ENCODE peak calls at places on chromosomes 1 and 21, in four cellular contexts. One of them, this sample, is unnamed.

GRCh38 chr1:37793773-37794371 is at the start of gene MANEAL:
- DNase-seq in GM12892: peak; percentile 76
- DNase-seq in K562: peak; percentile 86
- DNase-seq in SK-N-SH: peak; percentile 91
- DNase-seq in this sample: peak; percentile 72

GRCh38 chr1:154607084-154607747 is 770 bp downstream of the ADAR start:
- DNase-seq in SK-N-SH: peak; percentile 34
- DNase-seq in GM12892: no peak
- DNase-seq in K562: no peak
- DNase-seq in this sample: no peak

GRCh38 chr1:87017994-87018672 is 103.7 kb downstream of the HS2ST1 start:
- DNase-seq in GM12892: no peak
- DNase-seq in SK-N-SH: no peak
- DNase-seq in K562: no peak
- DNase-seq in this sample: no peak

GRCh38 chr1:24169286-24169685 is 17.8 kb downstream of the IFNLR1 start:
- DNase-seq in GM12892: no peak
- DNase-seq in K562: no peak
- DNase-seq in SK-N-SH: no peak
- DNase-seq in this sample: no peak

GRCh38 chr1:85275701-85276289 is 637 bp downstream of the BCL10 start:
- DNase-seq in K562: no peak
- DNase-seq in GM12892: no peak
- DNase-seq in SK-N-SH: no peak
- DNase-seq in this sample: no peak

GRCh38 chr21:25362375-25363267 is 244.7 kb downstream of the MRPL39 start:
- DNase-seq in K562: no peak
- DNase-seq in SK-N-SH: no peak
- DNase-seq in GM12892: no peak
- DNase-seq in this sample: no peak

GRCh38 chr1:30765610-30766434 is 8.2 kb upstream of the LAPTM5 start:
- DNase-seq in K562: peak; percentile 70
- DNase-seq in GM12892: no peak
- DNase-seq in SK-N-SH: no peak
- DNase-seq in this sample: no peak

GRCh38 chr1:156336242-156336641 is 1.9 kb downstream of the CCT3 start:
- DNase-seq in GM12892: no peak
- DNase-seq in K562: peak; percentile 36
- DNase-seq in SK-N-SH: no peak
- DNase-seq in this sample: no peak

GRCh38 chr1:91404151-91405012 is at the start of gene HFM1:
- DNase-seq in K562: peak; percentile 86
- DNase-seq in SK-N-SH: peak; percentile 92
- DNase-seq in GM12892: peak; percentile 55
- DNase-seq in this sample: peak; percentile 46

GRCh38 chr1:51328926-51329325 is 1.4 kb downstream of the TTC39A start:
- DNase-seq in SK-N-SH: no peak
- DNase-seq in GM12892: no peak
- DNase-seq in K562: no peak
- DNase-seq in this sample: no peak

DNA sequence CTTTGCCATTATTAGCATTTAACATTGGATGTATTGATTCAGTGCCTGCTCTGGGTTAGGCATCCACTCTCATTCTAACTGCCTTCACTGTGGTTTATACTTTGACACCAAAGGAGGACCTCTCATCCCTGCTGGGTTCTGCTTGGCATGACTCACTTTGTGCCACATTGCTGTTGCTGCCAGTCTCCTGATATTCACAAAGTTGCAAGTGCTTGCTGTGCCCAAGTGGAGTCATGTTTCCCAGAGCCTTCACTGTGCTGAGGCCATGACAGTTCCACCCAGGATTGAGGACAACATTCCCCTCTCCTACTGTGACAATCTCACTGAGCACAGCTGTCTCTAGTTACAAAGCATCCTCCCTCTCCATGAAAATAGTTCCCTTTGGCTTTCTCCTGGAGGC is 519.9 kb upstream of the USP24 start:
- DNase-seq in SK-N-SH: no peak
- DNase-seq in K562: no peak
- DNase-seq in GM12892: no peak
- DNase-seq in this sample: no peak
- TF ChIP-seq TAF1 in SK-N-SH: no peak
- TF ChIP-seq TAF1 in K562: no peak
- TF ChIP-seq TAF1 in GM12892: no peak
- TF ChIP-seq TAF1 in this sample: no peak

DNA sequence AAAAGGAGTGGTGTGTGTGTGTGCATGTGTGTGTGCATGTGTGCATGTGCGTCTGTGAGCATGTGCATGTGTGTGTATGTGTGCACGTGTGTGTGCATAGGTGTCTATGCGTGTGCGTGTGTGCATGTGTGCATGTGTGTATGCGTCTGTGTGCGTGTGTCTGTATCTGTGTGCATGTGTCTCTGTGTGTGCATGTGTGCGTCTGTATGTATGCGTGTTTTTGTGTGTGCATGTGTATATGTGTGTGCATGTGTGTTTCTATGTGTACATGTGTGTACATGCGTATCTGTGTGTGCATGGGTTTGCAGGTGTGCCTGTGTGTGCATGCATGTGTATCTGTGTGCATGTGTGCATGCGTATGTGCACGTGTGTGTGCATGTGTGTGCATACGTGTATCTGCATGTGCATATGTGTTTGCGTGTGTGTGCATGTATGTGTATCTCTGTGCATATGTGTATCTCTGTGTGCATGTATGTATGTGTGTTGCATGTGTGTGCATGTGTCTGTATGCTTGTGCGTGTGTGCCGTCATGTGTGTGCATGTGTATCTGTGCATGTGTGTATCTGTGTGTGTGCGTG is 77.9 kb downstream of the TCP10L start:
- DNase-seq in GM12892: no peak
- DNase-seq in SK-N-SH: no peak
- DNase-seq in K562: no peak
- DNase-seq in this sample: no peak
- TF ChIP-seq TAF1 in GM12892: no peak
- TF ChIP-seq TAF1 in SK-N-SH: no peak
- TF ChIP-seq TAF1 in K562: no peak
- TF ChIP-seq TAF1 in this sample: no peak

GRCh38 chr1:9069324-9070100 is at the start of gene SLC2A5:
- DNase-seq in K562: no peak
- DNase-seq in SK-N-SH: no peak
- DNase-seq in GM12892: peak; percentile 61
- DNase-seq in this sample: peak; percentile 66
- TF ChIP-seq TAF1 in K562: no peak
- TF ChIP-seq TAF1 in SK-N-SH: no peak
- TF ChIP-seq TAF1 in GM12892: peak; percentile 14
- TF ChIP-seq TAF1 in this sample: peak; percentile 69

GRCh38 chr1:165496493-165496892 is 47.3 kb upstream of the LRRC52 start:
- DNase-seq in SK-N-SH: no peak
- DNase-seq in K562: no peak
- DNase-seq in GM12892: no peak
- DNase-seq in this sample: no peak
- TF ChIP-seq TAF1 in SK-N-SH: no peak
- TF ChIP-seq TAF1 in K562: no peak
- TF ChIP-seq TAF1 in GM12892: no peak
- TF ChIP-seq TAF1 in this sample: no peak

DNA sequence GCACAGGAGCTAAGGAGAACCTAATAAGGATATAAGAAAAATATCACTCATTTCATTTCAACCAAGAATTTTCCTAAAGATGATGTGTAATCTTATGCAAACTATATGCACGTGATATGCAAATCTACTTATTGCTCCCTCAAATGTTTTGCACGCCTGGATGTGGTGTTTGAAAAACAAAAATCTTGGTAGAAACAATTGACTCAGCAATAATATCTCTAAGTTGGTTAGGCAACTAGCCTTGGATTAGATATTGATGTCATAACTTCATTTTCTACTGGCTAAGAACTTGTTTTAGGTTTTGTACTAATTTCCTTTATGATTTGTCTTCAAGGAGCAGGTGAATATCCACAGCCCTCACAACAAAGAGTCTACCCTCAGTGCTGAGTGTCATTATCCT is 164.6 kb downstream of the TM2D1 start:
- DNase-seq in GM12892: no peak
- DNase-seq in SK-N-SH: no peak
- DNase-seq in K562: no peak
- DNase-seq in this sample: no peak
- TF ChIP-seq TAF1 in GM12892: no peak
- TF ChIP-seq TAF1 in SK-N-SH: no peak
- TF ChIP-seq TAF1 in K562: no peak
- TF ChIP-seq TAF1 in this sample: no peak

DNA sequence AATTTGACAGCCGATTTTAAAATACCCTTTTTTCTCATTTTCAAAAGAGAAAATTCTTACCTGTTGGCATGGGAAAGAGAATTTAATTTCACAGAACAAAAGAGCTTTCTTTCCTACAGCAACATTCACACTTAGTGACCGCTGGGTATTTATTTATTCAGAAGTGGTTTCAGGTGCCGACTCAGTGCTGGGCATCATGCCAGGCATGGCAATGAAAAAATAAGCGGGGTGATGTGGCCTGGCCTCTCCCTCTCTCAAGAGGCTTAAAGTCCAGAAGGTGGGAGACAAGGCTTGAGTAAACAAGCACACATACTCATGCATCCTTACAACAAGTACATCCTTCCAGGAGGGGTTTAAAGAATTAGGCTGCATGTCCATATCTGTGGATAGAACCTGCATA is 4.1 kb upstream of the PCP4 start:
- DNase-seq in GM12892: no peak
- DNase-seq in K562: no peak
- DNase-seq in SK-N-SH: no peak
- DNase-seq in this sample: no peak
- TF ChIP-seq TAF1 in GM12892: no peak
- TF ChIP-seq TAF1 in K562: no peak
- TF ChIP-seq TAF1 in SK-N-SH: no peak
- TF ChIP-seq TAF1 in this sample: no peak

DNA sequence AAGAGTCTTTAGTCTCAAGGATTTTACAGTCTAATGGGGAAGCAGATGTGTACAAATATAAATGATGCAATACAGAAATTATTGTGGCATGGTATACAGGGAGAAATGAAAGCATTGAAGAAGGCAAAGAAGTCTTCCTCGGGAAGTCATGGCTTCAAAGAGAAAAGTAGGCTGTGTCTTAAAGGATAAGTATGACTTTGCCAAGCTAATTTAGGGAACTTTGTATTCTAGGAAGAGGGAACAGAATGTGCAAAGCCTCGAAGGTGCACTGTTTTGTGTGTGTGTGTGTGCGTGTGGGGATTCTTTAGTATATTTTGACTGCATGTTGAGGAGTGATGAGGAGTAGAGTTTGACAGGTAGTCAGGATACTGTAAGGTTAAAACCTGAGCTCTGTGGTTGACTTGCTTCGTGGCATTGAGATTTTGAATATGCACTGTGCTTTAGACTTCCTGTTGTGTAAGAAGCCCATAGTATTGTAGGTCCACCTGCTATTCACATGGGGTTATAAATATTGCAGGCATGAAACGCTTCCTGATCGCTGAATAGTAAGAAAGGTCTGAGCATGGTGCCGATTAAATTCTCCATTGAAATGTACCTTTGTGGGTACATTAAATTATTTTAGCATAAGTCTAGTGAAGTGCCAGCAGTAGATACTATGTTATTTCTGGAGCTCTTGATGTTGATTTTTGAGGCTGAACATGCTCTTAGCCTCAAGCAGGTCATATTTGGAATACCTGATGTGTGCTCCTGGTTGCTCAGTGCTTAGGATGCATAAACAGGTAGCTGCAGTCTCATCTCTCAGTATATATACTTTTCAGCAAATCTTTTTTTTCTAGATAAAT is 8.0 kb downstream of the SMAP2 start:
- DNase-seq in GM12892: no peak
- DNase-seq in SK-N-SH: no peak
- DNase-seq in K562: no peak
- DNase-seq in this sample: no peak
- TF ChIP-seq TAF1 in GM12892: no peak
- TF ChIP-seq TAF1 in SK-N-SH: no peak
- TF ChIP-seq TAF1 in K562: no peak
- TF ChIP-seq TAF1 in this sample: no peak